ENCODE peak calls at places on chromosome 4, in four cellular contexts. F, N, T and Z are unnamed samples.
A peak's percentile ranks its signal among the peaks of the same experiment; 100 is the strongest.

GRCh38 chr4:49000806-49001205 is 14.7 kb downstream of the CWH43 start:
- DNase-seq in F (no peak), N (no peak), T (no peak), Z (no peak)

GRCh38 chr4:122005064-122005755 is 53.4 kb upstream of the TRPC3 start:
- DNase-seq in F (no peak), N (peak; percentile 64), T (no peak), Z (no peak)

GRCh38 chr4:53688186-53688790 is 97.0 kb upstream of the LNX1 start:
- DNase-seq in F (no peak), N (peak; percentile 99), T (no peak), Z (peak; percentile 48)

GRCh38 chr4:123777297-123777859 is 380.8 kb downstream of the SPRY1 start:
- DNase-seq in F (no peak), N (peak; percentile 78), T (no peak), Z (no peak)

GRCh38 chr4:157072002-157072401 is 3.9 kb upstream of the GLRB start:
- DNase-seq in F (no peak), N (peak; percentile 46), T (no peak), Z (no peak)

GRCh38 chr4:153792007-153792892 is 3.4 kb upstream of the SFRP2 start:
- DNase-seq in F (peak; percentile 80), N (peak; percentile 56), T (peak; percentile 77), Z (peak; percentile 9)

GRCh38 chr4:12555011-12555410 is 929.1 kb downstream of the RAB28 start:
- DNase-seq in F (no peak), N (no peak), T (no peak), Z (no peak)

GRCh38 chr4:141668200-141668599 is 31.8 kb downstream of the IL15 start:
- DNase-seq in F (no peak), N (peak; percentile 27), T (no peak), Z (no peak)

GRCh38 chr4:110527156-110527555 is 51.2 kb downstream of the ENPEP start:
- DNase-seq in F (no peak), N (no peak), T (no peak), Z (no peak)

GRCh38 chr4:151862766-151863165 is 102.0 kb upstream of the GATB start:
- DNase-seq in F (no peak), N (peak; percentile 13), T (no peak), Z (no peak)

GRCh38 chr4:41443340-41444079 is 94.4 kb upstream of the LIMCH1 start:
- DNase-seq in F (no peak), N (no peak), T (no peak), Z (no peak)

GRCh38 chr4:78645853-78646757 is 94.5 kb downstream of the ANXA3 start:
- DNase-seq in F (no peak), N (peak; percentile 97), T (peak; percentile 91), Z (peak; percentile 99)

GRCh38 chr4:87078987-87079469 is 141.4 kb downstream of the KLHL8 start:
- DNase-seq in F (no peak), N (peak; percentile 88), T (peak; percentile 75), Z (no peak)

GRCh38 chr4:6767725-6768538 is 14.6 kb upstream of the KIAA0232 start:
- DNase-seq in F (no peak), N (no peak), T (no peak), Z (no peak)

GRCh38 chr4:163380703-163381102 is 37.0 kb downstream of the NPY5R start:
- DNase-seq in F (no peak), N (no peak), T (no peak), Z (no peak)

GRCh38 chr4:89157488-89158024 is 46.2 kb downstream of the TIGD2 start:
- DNase-seq in F (no peak), N (no peak), T (no peak), Z (no peak)

GRCh38 chr4:146469053-146469452 is 52.7 kb downstream of the SLC10A7 start:
- DNase-seq in F (no peak), N (no peak), T (no peak), Z (no peak)

DNA sequence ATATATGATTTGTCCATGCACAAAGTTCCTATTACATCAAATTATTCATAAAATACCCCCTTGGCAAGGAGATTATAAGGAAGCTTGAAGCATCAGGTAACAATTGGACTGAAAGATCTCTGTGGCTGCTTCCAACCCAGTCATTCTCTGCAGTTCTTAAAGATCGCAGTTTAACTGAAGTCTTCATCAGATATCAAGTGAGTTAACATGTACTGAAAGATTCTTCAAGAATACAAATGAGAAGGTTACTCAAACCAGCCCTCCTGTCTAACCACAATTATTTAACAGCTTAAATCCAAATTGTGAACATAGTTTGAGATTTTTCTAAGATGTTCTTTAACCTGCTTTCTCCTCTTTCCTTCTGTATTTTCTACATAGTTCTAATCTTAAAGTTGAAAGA is 56.1 kb downstream of the SLC10A7 start:
- DNase-seq in F (no peak), N (peak; percentile 10), T (no peak), Z (no peak)
- H3K4me3 ChIP-seq in F (no peak overlapping the region), N (no peak overlapping the region), T (no peak overlapping the region), Z (no peak overlapping the region)

DNA sequence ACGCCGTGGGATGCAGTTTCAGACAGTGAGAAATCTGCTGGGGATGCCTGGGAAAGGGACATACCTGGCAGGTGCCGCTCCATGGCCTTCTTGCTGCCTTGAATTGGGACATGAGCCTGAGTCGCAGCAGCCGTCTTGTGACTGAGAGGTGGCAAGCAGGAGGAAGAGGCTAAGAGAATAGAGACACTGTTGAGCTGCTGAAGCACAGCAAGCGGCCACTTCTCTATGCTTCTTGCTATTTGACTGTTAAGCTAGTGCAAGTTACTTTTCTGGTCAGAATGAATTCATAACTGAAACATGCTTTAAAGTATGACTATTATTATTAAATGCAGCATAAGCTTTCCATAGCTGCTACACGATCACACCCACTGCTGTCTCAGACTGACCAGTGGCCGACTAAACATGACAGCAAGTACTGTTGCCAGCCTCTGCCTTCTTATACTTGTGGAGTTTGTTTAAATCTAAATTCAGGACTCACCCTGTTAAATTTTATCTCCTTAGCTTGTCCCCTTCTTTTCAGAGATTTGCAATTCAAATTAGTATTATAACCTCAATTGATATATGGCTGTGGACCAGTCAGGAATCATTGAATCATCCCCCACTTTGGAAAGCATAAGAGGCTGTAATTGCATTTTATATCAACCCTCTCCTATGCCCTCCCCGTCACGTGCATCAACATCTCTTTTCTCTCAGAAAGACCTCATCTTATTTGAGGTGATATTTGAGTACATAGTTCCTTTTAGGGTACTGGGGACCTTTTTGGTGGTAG is 24.8 kb upstream of the ACSL1 start:
- DNase-seq in F (no peak), N (no peak), T (no peak), Z (no peak)
- TF ChIP-seq CTCF in F (no peak), N (no peak), T (no peak), Z (no peak)

DNA sequence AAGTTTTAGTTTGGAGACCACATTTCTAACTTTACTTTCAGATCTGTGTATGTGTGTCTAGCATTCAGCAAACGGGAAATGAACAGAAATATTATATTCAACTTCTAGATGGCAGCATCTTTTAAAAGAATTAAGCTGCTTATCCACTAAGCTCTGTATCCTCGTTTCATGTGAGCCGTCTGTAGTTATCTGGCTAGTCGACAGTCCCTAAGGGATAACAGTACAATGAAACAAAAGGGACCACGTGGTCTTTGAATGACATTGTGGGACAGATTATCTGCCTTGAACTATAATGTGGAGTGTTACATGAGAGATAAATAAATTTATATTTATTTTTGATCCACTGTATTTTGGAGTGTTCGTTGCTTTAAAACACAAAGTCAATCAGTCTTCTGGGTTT is 35.8 kb upstream of the PRSS12 start:
- DNase-seq in F (no peak), N (no peak), T (no peak), Z (no peak)
- H3K4me3 ChIP-seq in F (no peak overlapping the region), N (no peak overlapping the region), T (no peak overlapping the region), Z (no peak overlapping the region)

DNA sequence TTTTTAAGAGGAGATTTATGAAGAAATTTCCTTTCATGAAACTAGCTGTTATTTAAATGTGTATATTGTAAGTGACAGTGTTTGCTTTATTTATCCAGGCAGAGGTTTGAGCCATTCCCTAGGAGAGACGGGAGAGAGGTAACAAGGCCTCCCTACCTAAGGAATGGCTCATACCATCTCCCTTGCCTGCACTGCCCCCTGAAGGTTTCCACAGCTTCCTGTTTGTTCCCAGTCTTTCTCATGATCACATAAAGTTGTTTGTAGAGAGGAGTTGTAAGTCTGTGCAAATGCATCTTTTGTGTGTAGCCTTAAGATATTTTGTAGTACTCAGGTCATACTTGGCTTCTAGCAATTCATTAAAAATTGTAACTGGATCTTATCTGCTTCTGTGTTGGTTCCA is 1504.5 kb upstream of the PCDH10 start:
- DNase-seq in F (peak; percentile 29), N (no peak), T (no peak), Z (peak; percentile 16)
- TF ChIP-seq CTCF in F (peak; percentile 70), N (no peak), T (no peak), Z (peak; percentile 91)

DNA sequence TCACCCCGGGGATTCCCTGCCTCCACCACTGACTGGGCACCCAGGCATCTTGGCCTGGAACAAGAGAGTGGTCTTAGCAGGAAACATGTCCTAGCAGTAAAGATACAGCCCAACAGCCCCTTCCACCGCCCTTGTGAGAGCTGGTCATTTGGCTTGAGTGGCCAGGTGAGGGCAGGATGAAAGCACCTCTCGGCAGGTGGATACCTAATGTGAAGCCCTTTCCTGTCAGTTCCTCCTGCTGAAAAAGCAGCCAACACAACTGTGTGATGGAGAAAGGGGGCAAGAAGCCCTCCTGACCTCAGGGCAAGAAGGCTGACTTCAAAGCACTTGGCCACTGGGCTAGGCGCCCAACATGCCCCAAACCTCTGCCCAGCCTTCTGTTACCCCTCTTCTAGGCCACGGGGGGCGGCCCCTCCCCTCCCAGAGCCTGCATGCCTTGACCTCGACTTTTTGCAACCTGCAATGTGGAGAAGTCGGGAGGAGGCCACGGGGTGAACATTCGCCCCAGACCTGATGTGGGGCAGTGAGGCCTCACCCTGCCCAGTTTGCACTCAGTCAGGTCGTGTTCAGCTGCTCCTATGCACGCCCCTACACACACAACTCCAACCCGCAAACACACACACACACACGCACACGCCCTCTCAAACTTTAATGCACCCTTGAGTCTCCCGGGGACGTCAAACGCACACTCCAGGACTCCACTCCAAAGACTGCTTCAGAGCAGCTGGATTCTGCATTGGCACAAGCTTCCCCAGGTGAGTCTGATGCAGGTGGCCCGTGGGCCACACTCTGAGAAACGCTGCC is 1.1 kb downstream of the LGI2 start:
- DNase-seq in F (no peak), N (no peak), T (no peak), Z (no peak)
- H3K4me3 ChIP-seq in F (peak overlapping the region; percentile 72), N (no peak overlapping the region), T (peak overlapping the region; percentile 61), Z (no peak overlapping the region)